ENCODE peak calls at places on chromosomes 11 and 22, in ten cellular contexts. L, Z, G, Q, M, B, T, X, K and J are unnamed samples.

GRCh38 chr11:43810929-43811596 is 69.6 kb upstream of the ALKBH3 start:
- DNase-seq in X (no peak), Q (no peak), Z (no peak), G (peak; percentile 28), M (no peak), L (no peak), T (no peak), K (no peak), B (no peak), J (no peak)

GRCh38 chr11:428295-428694 is 13.5 kb upstream of the SIGIRR start:
- DNase-seq in B (no peak), T (no peak), L (no peak), Q (no peak), Z (no peak), G (no peak), K (no peak), X (peak; percentile 12), M (no peak), J (no peak)

GRCh38 chr22:35949243-35949642 is 79.4 kb downstream of the RBFOX2 start:
- DNase-seq in M (no peak), Z (no peak), Q (no peak), L (no peak), G (no peak), B (no peak), T (no peak), K (no peak), X (no peak), J (no peak)

GRCh38 chr11:110376711-110377324 is 52.9 kb upstream of the FDX1 start:
- DNase-seq in L (peak; percentile 85), M (no peak), B (no peak), X (peak; percentile 60), K (peak; percentile 82), Q (peak; percentile 47), Z (peak; percentile 18), T (peak; percentile 78), G (peak; percentile 88), J (no peak)

GRCh38 chr11:123523539-123523938 is 93.5 kb downstream of the GRAMD1B start:
- DNase-seq in X (no peak), B (no peak), L (no peak), T (no peak), Z (no peak), Q (no peak), G (no peak), K (no peak), M (no peak), J (no peak)

GRCh38 chr11:118080296-118080695 is 3.4 kb downstream of the TMPRSS4 start:
- DNase-seq in B (no peak), M (no peak), L (no peak), Z (no peak), Q (no peak), X (no peak), K (no peak), T (no peak), G (no peak), J (no peak)

GRCh38 chr22:49827853-49828598 is at the start of gene BRD1:
- DNase-seq in M (no peak), K (peak; percentile 40), G (peak; percentile 56), L (peak; percentile 36), B (no peak), Q (peak; percentile 48), Z (no peak), X (peak; percentile 73), T (peak; percentile 68), J (peak; percentile 20)

GRCh38 chr11:62645660-62645933 is 816 bp downstream of the GANAB start:
- DNase-seq in X (no peak), M (no peak), G (no peak), B (no peak), T (no peak), Q (no peak), K (no peak), L (no peak), Z (no peak), J (no peak)

GRCh38 chr11:65967329-65967934 is 5.9 kb downstream of the SART1 start:
- DNase-seq in L (no peak), M (no peak), X (no peak), T (no peak), Z (no peak), B (no peak), G (no peak), Q (no peak), K (no peak), J (no peak)

GRCh38 chr11:65964906-65965305 is 3.4 kb downstream of the SART1 start:
- DNase-seq in B (no peak), T (no peak), G (no peak), Z (no peak), L (no peak), K (no peak), Q (no peak), X (no peak), M (no peak), J (no peak)

GRCh38 chr11:65968600-65969482 is 7.3 kb downstream of the SART1 start:
- DNase-seq in G (no peak), K (no peak), X (no peak), Q (no peak), B (no peak), L (no peak), Z (no peak), T (no peak), M (no peak), J (no peak)

GRCh38 chr11:65962136-65962564 is 616 bp downstream of the SART1 start:
- DNase-seq in Q (no peak), L (no peak), Z (no peak), X (no peak), G (no peak), B (no peak), T (no peak), K (no peak), M (no peak), J (no peak)

DNA sequence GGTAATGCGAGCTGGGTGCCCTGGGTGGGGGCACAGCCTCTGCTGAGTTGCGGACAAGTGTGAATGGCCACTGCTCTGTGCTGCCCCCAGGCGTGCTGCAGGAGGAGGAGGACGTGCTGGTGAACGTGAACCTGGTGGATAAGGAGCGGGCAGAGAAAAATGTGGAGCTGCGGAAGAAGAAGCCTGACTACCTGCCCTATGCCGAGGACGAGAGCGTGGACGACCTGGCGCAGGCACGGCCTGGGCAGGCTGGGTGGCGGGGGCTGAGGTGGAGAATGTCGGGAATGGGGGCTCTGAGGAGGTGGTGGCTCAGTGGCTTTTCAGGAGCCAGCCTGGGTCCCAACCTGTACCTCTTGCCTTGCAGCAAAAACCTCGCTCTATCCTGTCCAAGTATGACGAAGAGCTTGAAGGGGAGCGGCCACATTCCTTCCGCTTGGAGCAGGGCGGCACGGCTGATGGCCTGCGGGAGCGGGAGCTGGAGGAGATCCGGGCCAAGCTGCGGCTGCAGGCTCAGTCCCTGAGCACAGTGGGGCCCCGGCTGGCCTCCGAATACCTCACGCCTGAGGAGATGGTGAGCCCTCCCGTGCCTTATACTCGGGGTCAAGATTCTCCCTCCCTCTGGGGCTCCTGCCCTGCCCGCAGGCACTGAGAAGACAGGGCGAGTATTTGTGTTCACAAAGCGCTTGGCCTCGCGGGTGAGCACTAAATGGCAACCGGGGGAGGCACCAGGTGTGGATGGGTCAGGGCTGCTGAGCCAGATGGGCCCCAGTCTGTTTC is 4.6 kb downstream of the SART1 start:
- DNase-seq in Q (no peak), Z (no peak), B (no peak), T (no peak), M (no peak), G (no peak), X (no peak), L (no peak), K (no peak), J (no peak)
- H3K36me3 ChIP-seq in Q (peaks cover 69% of the 10 kb centered on the region), Z (peaks cover 3% of the 10 kb centered on the region), B (peaks cover 66% of the 10 kb centered on the region), T (peaks cover 70% of the 10 kb centered on the region), M (peaks cover 67% of the 10 kb centered on the region), G (peaks cover 36% of the 10 kb centered on the region), X (peaks cover 66% of the 10 kb centered on the region), L (peaks cover 19% of the 10 kb centered on the region), K (peaks cover 28% of the 10 kb centered on the region), J (peaks cover 63% of the 10 kb centered on the region)

GRCh38 chr11:102229510-102230119 is 87.7 kb upstream of the BIRC3 start:
- DNase-seq in G (no peak), M (no peak), K (no peak), B (no peak), T (no peak), X (no peak), L (no peak), Z (no peak), Q (no peak), J (no peak)
- H3K4me1 ChIP-seq in G (peaks cover 18% of the 10 kb centered on the region), M (peaks cover 33% of the 10 kb centered on the region), K (peaks cover 27% of the 10 kb centered on the region), B (peaks cover 47% of the 10 kb centered on the region), T (no peaks in the 10 kb centered on the region), X (no peaks in the 10 kb centered on the region), L (peaks cover 7% of the 10 kb centered on the region), Z (peaks cover 5% of the 10 kb centered on the region), Q (no peaks in the 10 kb centered on the region), J (no peaks in the 10 kb centered on the region)

GRCh38 chr11:125464671-125465070 is 31.4 kb downstream of the FEZ1 start:
- DNase-seq in X (no peak), Z (no peak), K (no peak), Q (no peak), B (peak; percentile 40), L (no peak), G (no peak), M (no peak), T (no peak), J (no peak)

GRCh38 chr11:125463590-125464265 is 32.3 kb downstream of the FEZ1 start:
- DNase-seq in T (no peak), B (peak; percentile 65), L (no peak), Q (no peak), M (no peak), X (no peak), Z (no peak), K (peak; percentile 19), G (peak; percentile 55), J (no peak)

GRCh38 chr11:125464266-125464662 is 31.8 kb downstream of the FEZ1 start:
- DNase-seq in B (peak; percentile 22), L (no peak), M (no peak), G (peak; percentile 19), X (no peak), T (no peak), Q (no peak), Z (no peak), K (peak; percentile 72), J (no peak)

GRCh38 chr11:125465701-125466100 is 30.4 kb downstream of the FEZ1 start:
- DNase-seq in Q (no peak), Z (no peak), M (no peak), X (no peak), T (no peak), G (no peak), B (peak; percentile 58), L (no peak), K (no peak), J (no peak)

GRCh38 chr11:125465254-125465653 is 30.8 kb downstream of the FEZ1 start:
- DNase-seq in K (no peak), B (peak; percentile 13), T (no peak), L (no peak), X (no peak), M (no peak), Q (no peak), G (no peak), Z (no peak), J (no peak)
- H3K4me3 ChIP-seq in K (no peak overlapping the region), B (no peak overlapping the region), T (no peak overlapping the region), L (no peak overlapping the region), X (no peak overlapping the region), M (no peak overlapping the region), Q (no peak overlapping the region), G (no peak overlapping the region), Z (no peak overlapping the region), J (no peak overlapping the region)

DNA sequence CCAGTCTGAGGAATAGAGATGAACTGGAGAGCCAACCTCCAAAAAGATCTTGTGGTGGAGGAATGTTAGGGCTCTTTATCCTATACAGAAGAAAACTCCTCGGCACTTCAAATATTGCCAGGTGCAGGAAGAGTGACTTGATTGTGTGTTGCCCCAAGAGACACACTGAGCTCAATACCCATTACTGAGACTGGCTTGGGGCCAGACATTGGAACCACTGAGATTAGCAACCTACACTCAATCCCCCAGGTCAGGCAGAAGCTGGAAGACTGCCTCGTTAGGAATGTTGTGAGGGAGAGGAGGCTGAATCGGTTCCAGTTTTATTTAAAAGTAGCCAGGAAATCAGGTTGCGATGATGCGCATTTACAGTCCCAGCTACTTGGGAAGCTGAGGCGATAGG is 2.4 kb upstream of the SGSM3 start:
- DNase-seq in G (no peak), L (no peak), Q (no peak), X (no peak), Z (no peak), T (no peak), M (no peak), B (no peak), K (no peak), J (no peak)
- H3K36me3 ChIP-seq in G (peaks cover 11% of the 10 kb centered on the region), L (no peaks in the 10 kb centered on the region), Q (peaks cover 55% of the 10 kb centered on the region), X (peaks cover 61% of the 10 kb centered on the region), Z (no peaks in the 10 kb centered on the region), T (peaks cover 57% of the 10 kb centered on the region), M (peaks cover 51% of the 10 kb centered on the region), B (peaks cover 40% of the 10 kb centered on the region), K (peaks cover 33% of the 10 kb centered on the region), J (peaks cover 50% of the 10 kb centered on the region)